ENCODE peak calls at places on chromosomes 4 and X, in seven cellular contexts. G is Panc1, Y is AG10803, F is fibroblast of lung, X is mucosa of descending colon, D is pancreas, B is cardiac fibroblast. E is an unnamed sample.
A peak's percentile ranks its signal among the peaks of the same experiment; 100 is the strongest.

GRCh38 chr4:2761035-2761923 is 5.1 kb upstream of the TNIP2 start:
- DNase-seq in Y (no peak), G (no peak), B (no peak), F (peak; percentile 13), X (peak; percentile 88), D (peak; percentile 78), E (no peak)

GRCh38 chr4:69594382-69594781 is 45.1 kb downstream of the UGT2A2 start:
- DNase-seq in F (no peak), B (no peak), G (no peak), D (no peak), Y (no peak), X (no peak), E (no peak)

GRCh38 chrX:3712080-3712869 is 1.2 kb downstream of the PRKX start:
- DNase-seq in X (no peak), F (peak; percentile 40), B (peak; percentile 51), G (no peak), D (peak; percentile 39), Y (peak; percentile 27), E (no peak)

GRCh38 chr4:19693949-19694597 is 557.6 kb upstream of the SLIT2 start:
- DNase-seq in B (peak; percentile 52), Y (peak; percentile 10), D (no peak), X (no peak), F (no peak), G (no peak), E (no peak)

GRCh38 chrX:1601768-1602085 is 10.3 kb downstream of the AKAP17A start:
- DNase-seq in F (no peak), B (no peak), G (no peak), Y (no peak), X (peak; percentile 18), D (no peak), E (no peak)

GRCh38 chr4:104451573-104451972 is 43.1 kb downstream of the CXXC4 start:
- DNase-seq in F (peak; percentile 33), Y (no peak), D (no peak), B (peak; percentile 4), G (peak; percentile 2), X (no peak), E (no peak)

GRCh38 chrX:102964941-102965340 is 27.9 kb downstream of the RAB40AL start:
- DNase-seq in B (no peak), X (no peak), D (peak; percentile 59), F (no peak), Y (no peak), G (no peak), E (no peak)

GRCh38 chrX:68889244-68889643 is 60.4 kb downstream of the EFNB1 start:
- DNase-seq in Y (no peak), G (no peak), D (no peak), F (no peak), X (no peak), B (no peak), E (no peak)

GRCh38 chr4:92021788-92022187 is 282.0 kb upstream of the GRID2 start:
- DNase-seq in X (no peak), D (no peak), F (no peak), Y (no peak), B (no peak), G (no peak), E (no peak)

GRCh38 chr4:163610642-163611041 is 116.2 kb downstream of the TMA16 start:
- DNase-seq in X (no peak), B (no peak), Y (no peak), G (no peak), F (no peak), D (no peak), E (no peak)

GRCh38 chrX:111095974-111096870 is at the start of gene PAK3:
- DNase-seq in F (peak; percentile 91), Y (peak; percentile 26), G (no peak), D (peak; percentile 63), X (peak; percentile 46), B (peak; percentile 57), E (no peak)

GRCh38 chr4:186021461-186022167 is 47.3 kb upstream of the TLR3 start:
- DNase-seq in F (peak; percentile 24), Y (peak; percentile 34), D (no peak), X (no peak), B (peak; percentile 68), G (peak; percentile 12), E (no peak)

GRCh38 chrX:106780259-106780658 is 22.2 kb upstream of the TBC1D8B start:
- DNase-seq in Y (no peak), G (no peak), B (no peak), D (no peak), X (no peak), F (peak; percentile 37), E (no peak)

GRCh38 chrX:46626566-46626965 is 53.0 kb downstream of the CHST7 start:
- DNase-seq in D (no peak), B (peak; percentile 24), F (no peak), G (no peak), X (no peak), Y (no peak), E (no peak)

GRCh38 chr4:8112036-8112576 is 46.5 kb downstream of the ABLIM2 start:
- DNase-seq in X (no peak), D (no peak), Y (no peak), G (no peak), B (no peak), F (no peak), E (no peak)

DNA sequence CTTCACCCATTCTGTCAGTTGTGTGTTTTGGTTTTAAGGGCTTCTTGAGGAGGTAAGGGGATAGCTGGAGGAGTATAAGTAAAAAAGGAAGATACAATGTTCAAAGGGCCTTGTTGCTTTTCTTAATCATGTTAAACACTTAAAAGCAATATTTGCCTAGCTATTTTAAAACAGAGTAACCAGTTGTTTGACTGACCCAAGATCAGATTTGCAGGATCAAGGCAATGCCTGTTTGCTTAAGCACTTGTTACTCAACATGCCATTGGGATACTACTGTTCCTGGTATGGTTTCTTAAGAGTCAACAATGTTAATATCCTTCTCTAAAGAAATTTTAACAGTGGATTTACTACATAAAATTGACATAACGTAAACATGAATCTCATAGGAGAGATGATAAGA is 2.6 kb downstream of the DCLK2 start:
- DNase-seq in Y (no peak), B (no peak), F (no peak), X (no peak), G (no peak), D (no peak), E (no peak)
- H3K4me3 ChIP-seq in Y (peak overlapping the region; percentile 85), B (no peak overlapping the region), F (no peak overlapping the region), X (no peak overlapping the region), G (peak overlapping the region; percentile 78), D (no peak overlapping the region), E (no peak overlapping the region)

GRCh38 chrX:43564953-43565352 is 91.1 kb upstream of the MAOA start:
- DNase-seq in D (no peak), F (no peak), Y (no peak), G (no peak), B (peak; percentile 11), X (no peak), E (no peak)
- TF ChIP-seq CTCF in D (no peak), F (no peak), Y (no peak), G (no peak), B (no peak), X (no peak), E (no peak)

GRCh38 chrX:19121466-19121865 is 802 bp downstream of the ADGRG2 start:
- DNase-seq in F (no peak), B (no peak), D (no peak), Y (no peak), G (no peak), X (no peak), E (no peak)
- H3K4me3 ChIP-seq in F (no peak overlapping the region), B (no peak overlapping the region), D (peak overlapping the region; percentile 46), Y (no peak overlapping the region), G (peak overlapping the region; percentile 30), X (no peak overlapping the region), E (no peak overlapping the region)

GRCh38 chr4:187380181-187380581 is 615.4 kb upstream of the ZFP42 start:
- DNase-seq in B (no peak), G (no peak), X (no peak), F (no peak), D (peak; percentile 30), Y (no peak), E (no peak)
- TF ChIP-seq CTCF in B (no peak), G (peak; percentile 50), X (peak; percentile 9), F (peak; percentile 32), D (no peak), Y (peak; percentile 45), E (no peak)

GRCh38 chr4:79620627-79621026 is 212.6 kb upstream of the GK2 start:
- DNase-seq in G (no peak), X (no peak), D (no peak), B (no peak), F (no peak), Y (no peak), E (no peak)

GRCh38 chr4:79623125-79623905 is 215.3 kb upstream of the GK2 start:
- DNase-seq in Y (peak; percentile 25), X (no peak), D (no peak), B (no peak), G (no peak), F (no peak), E (no peak)

GRCh38 chr4:79621061-79621460 is 213.0 kb upstream of the GK2 start:
- DNase-seq in F (no peak), Y (no peak), G (no peak), D (no peak), B (no peak), X (no peak), E (no peak)

GRCh38 chr4:79626102-79626501 is 218.1 kb upstream of the GK2 start:
- DNase-seq in B (peak; percentile 5), X (no peak), D (no peak), G (no peak), Y (no peak), F (no peak), E (no peak)
- H3K4me3 ChIP-seq in B (no peak overlapping the region), X (no peak overlapping the region), D (no peak overlapping the region), G (no peak overlapping the region), Y (no peak overlapping the region), F (no peak overlapping the region), E (no peak overlapping the region)